ENCODE peak calls at places on chromosome 3, in ten cellular contexts. One of them, this sample, is unnamed.

GRCh38 chr3:171417813-171418212 is 42.4 kb downstream of the TNIK start:
- DNase-seq in upper lobe of right lung: no peak
- DNase-seq in AG10803: peak
- DNase-seq in cardiac fibroblast: peak
- DNase-seq in cardiac muscle cell: no peak
- DNase-seq in activated B cell treated with CpG ODN at 0.5 μM for 24 hours: no peak
- DNase-seq in GM06990: no peak
- DNase-seq in gastrocnemius medialis: no peak
- DNase-seq in mucosa of descending colon: peak
- DNase-seq in coronary artery: no peak
- DNase-seq in this sample: peak

GRCh38 chr3:127377801-127378442 is 90.1 kb upstream of the PRR20G start:
- DNase-seq in activated B cell treated with CpG ODN at 0.5 μM for 24 hours: no peak
- DNase-seq in AG10803: no peak
- DNase-seq in mucosa of descending colon: no peak
- DNase-seq in cardiac fibroblast: no peak
- DNase-seq in gastrocnemius medialis: no peak
- DNase-seq in coronary artery: peak
- DNase-seq in cardiac muscle cell: no peak
- DNase-seq in GM06990: no peak
- DNase-seq in upper lobe of right lung: peak
- DNase-seq in this sample: no peak

GRCh38 chr3:108662141-108662738 is 72.7 kb downstream of the DZIP3 start:
- DNase-seq in cardiac muscle cell: peak
- DNase-seq in cardiac fibroblast: peak
- DNase-seq in AG10803: peak
- DNase-seq in gastrocnemius medialis: no peak
- DNase-seq in GM06990: peak
- DNase-seq in coronary artery: no peak
- DNase-seq in mucosa of descending colon: peak
- DNase-seq in activated B cell treated with CpG ODN at 0.5 μM for 24 hours: no peak
- DNase-seq in upper lobe of right lung: no peak
- DNase-seq in this sample: peak

GRCh38 chr3:15051531-15051930 is 13.6 kb downstream of the MRPS25 start:
- DNase-seq in coronary artery: no peak
- DNase-seq in upper lobe of right lung: peak
- DNase-seq in activated B cell treated with CpG ODN at 0.5 μM for 24 hours: no peak
- DNase-seq in cardiac muscle cell: peak
- DNase-seq in cardiac fibroblast: peak
- DNase-seq in GM06990: peak
- DNase-seq in AG10803: peak
- DNase-seq in gastrocnemius medialis: no peak
- DNase-seq in mucosa of descending colon: peak
- DNase-seq in this sample: peak

GRCh38 chr3:134656211-134656800 is 5.5 kb upstream of the KY start:
- DNase-seq in activated B cell treated with CpG ODN at 0.5 μM for 24 hours: no peak
- DNase-seq in gastrocnemius medialis: no peak
- DNase-seq in cardiac fibroblast: no peak
- DNase-seq in coronary artery: peak
- DNase-seq in GM06990: no peak
- DNase-seq in AG10803: no peak
- DNase-seq in mucosa of descending colon: no peak
- DNase-seq in cardiac muscle cell: no peak
- DNase-seq in upper lobe of right lung: no peak
- DNase-seq in this sample: no peak

GRCh38 chr3:174791161-174791560 is 68.0 kb upstream of the NAALADL2 start:
- DNase-seq in coronary artery: no peak
- DNase-seq in upper lobe of right lung: no peak
- DNase-seq in gastrocnemius medialis: no peak
- DNase-seq in activated B cell treated with CpG ODN at 0.5 μM for 24 hours: no peak
- DNase-seq in cardiac fibroblast: no peak
- DNase-seq in GM06990: no peak
- DNase-seq in AG10803: no peak
- DNase-seq in cardiac muscle cell: no peak
- DNase-seq in mucosa of descending colon: no peak
- DNase-seq in this sample: no peak

GRCh38 chr3:142993958-142994442 is 7.4 kb upstream of the U2SURP start:
- DNase-seq in upper lobe of right lung: no peak
- DNase-seq in coronary artery: no peak
- DNase-seq in gastrocnemius medialis: no peak
- DNase-seq in cardiac fibroblast: peak
- DNase-seq in mucosa of descending colon: peak
- DNase-seq in activated B cell treated with CpG ODN at 0.5 μM for 24 hours: peak
- DNase-seq in cardiac muscle cell: peak
- DNase-seq in AG10803: peak
- DNase-seq in GM06990: no peak
- DNase-seq in this sample: peak

GRCh38 chr3:42846682-42847522 is 28.8 kb downstream of the CYP8B1 start:
- DNase-seq in coronary artery: peak
- DNase-seq in cardiac fibroblast: no peak
- DNase-seq in gastrocnemius medialis: no peak
- DNase-seq in cardiac muscle cell: no peak
- DNase-seq in GM06990: peak
- DNase-seq in upper lobe of right lung: no peak
- DNase-seq in activated B cell treated with CpG ODN at 0.5 μM for 24 hours: no peak
- DNase-seq in mucosa of descending colon: peak
- DNase-seq in AG10803: no peak
- DNase-seq in this sample: no peak

GRCh38 chr3:185824051-185824466 is 783 bp downstream of the IGF2BP2 start:
- DNase-seq in upper lobe of right lung: no peak
- DNase-seq in mucosa of descending colon: peak
- DNase-seq in GM06990: no peak
- DNase-seq in activated B cell treated with CpG ODN at 0.5 μM for 24 hours: peak
- DNase-seq in coronary artery: no peak
- DNase-seq in gastrocnemius medialis: no peak
- DNase-seq in cardiac fibroblast: peak
- DNase-seq in AG10803: peak
- DNase-seq in cardiac muscle cell: peak
- DNase-seq in this sample: no peak

GRCh38 chr3:185823280-185824044 is 1.4 kb downstream of the IGF2BP2 start:
- DNase-seq in mucosa of descending colon: peak
- DNase-seq in AG10803: peak
- DNase-seq in coronary artery: no peak
- DNase-seq in cardiac fibroblast: peak
- DNase-seq in cardiac muscle cell: peak
- DNase-seq in upper lobe of right lung: peak
- DNase-seq in gastrocnemius medialis: no peak
- DNase-seq in GM06990: no peak
- DNase-seq in activated B cell treated with CpG ODN at 0.5 μM for 24 hours: peak
- DNase-seq in this sample: no peak

GRCh38 chr3:185825639-185826481 is 1.0 kb upstream of the IGF2BP2 start:
- DNase-seq in gastrocnemius medialis: no peak
- DNase-seq in cardiac fibroblast: peak
- DNase-seq in AG10803: peak
- DNase-seq in cardiac muscle cell: peak
- DNase-seq in mucosa of descending colon: peak
- DNase-seq in upper lobe of right lung: peak
- DNase-seq in coronary artery: no peak
- DNase-seq in activated B cell treated with CpG ODN at 0.5 μM for 24 hours: peak
- DNase-seq in GM06990: peak
- DNase-seq in this sample: no peak

GRCh38 chr3:185825379-185825638 is 467 bp upstream of the IGF2BP2 start:
- DNase-seq in cardiac muscle cell: no peak
- DNase-seq in activated B cell treated with CpG ODN at 0.5 μM for 24 hours: no peak
- DNase-seq in coronary artery: no peak
- DNase-seq in mucosa of descending colon: no peak
- DNase-seq in upper lobe of right lung: no peak
- DNase-seq in GM06990: no peak
- DNase-seq in gastrocnemius medialis: no peak
- DNase-seq in AG10803: no peak
- DNase-seq in cardiac fibroblast: no peak
- DNase-seq in this sample: no peak

DNA sequence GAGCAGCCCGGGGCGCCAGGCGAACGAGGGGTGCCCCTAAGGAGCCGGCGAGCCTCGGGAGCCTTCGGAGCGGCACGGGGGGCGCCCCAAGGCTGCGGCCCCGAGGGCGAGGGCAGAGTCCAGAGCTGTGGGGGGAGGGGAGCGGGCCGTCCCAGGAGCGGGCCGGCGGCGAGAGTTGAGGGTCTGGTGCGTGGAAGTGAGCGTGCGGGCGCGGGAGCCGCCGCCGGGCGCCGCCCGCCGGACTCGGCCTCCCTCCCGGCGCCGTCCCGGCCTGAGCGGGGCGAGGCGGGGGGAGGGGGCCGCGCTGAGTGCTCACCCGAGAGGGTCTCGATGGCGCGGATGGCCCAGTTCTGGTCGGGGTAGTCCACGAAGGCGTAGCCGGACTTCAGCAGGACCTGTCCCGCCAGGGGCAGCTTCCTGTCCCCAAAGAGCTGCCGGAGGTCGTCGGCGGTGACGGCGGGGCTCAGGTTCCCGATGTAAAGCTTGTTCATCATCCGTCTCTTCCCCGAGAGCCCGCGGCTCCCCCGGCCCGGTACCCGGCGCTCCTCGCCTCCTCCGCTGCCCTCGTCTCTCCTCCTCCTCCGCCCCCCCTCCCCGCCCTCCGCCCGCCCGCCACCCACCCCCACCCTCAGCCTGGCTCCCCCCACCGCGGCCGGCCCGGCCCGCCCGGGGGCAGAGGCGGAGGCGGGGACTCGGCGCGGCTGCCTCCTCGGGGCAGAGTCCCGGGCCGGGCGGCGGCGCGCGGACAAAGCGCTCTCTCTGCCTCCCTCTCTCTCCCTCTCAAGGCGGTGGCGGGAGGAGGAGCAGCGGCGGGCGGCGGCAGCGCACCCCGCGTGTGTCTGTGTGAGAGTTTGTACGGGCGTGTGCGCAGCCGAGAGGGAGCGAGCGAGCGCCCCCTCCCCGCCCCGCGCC is at the start of gene IGF2BP2:
- DNase-seq in cardiac muscle cell: peak
- DNase-seq in coronary artery: no peak
- DNase-seq in cardiac fibroblast: peak
- DNase-seq in mucosa of descending colon: peak
- DNase-seq in gastrocnemius medialis: no peak
- DNase-seq in AG10803: peak
- DNase-seq in activated B cell treated with CpG ODN at 0.5 μM for 24 hours: peak
- DNase-seq in GM06990: peak
- DNase-seq in upper lobe of right lung: peak
- DNase-seq in this sample: peak
- TF ChIP-seq CTCF in cardiac muscle cell: no peak
- TF ChIP-seq CTCF in coronary artery: no peak
- TF ChIP-seq CTCF in cardiac fibroblast: peak
- TF ChIP-seq CTCF in mucosa of descending colon: no peak
- TF ChIP-seq CTCF in gastrocnemius medialis: no peak
- TF ChIP-seq CTCF in AG10803: no peak
- TF ChIP-seq CTCF in activated B cell treated with CpG ODN at 0.5 μM for 24 hours: no peak
- TF ChIP-seq CTCF in GM06990: no peak
- TF ChIP-seq CTCF in upper lobe of right lung: no peak
- TF ChIP-seq CTCF in this sample: peak

GRCh38 chr3:113521981-113522380 is 7.0 kb upstream of the SPICE1 start:
- DNase-seq in cardiac fibroblast: no peak
- DNase-seq in coronary artery: no peak
- DNase-seq in activated B cell treated with CpG ODN at 0.5 μM for 24 hours: no peak
- DNase-seq in cardiac muscle cell: no peak
- DNase-seq in gastrocnemius medialis: no peak
- DNase-seq in mucosa of descending colon: no peak
- DNase-seq in AG10803: no peak
- DNase-seq in upper lobe of right lung: no peak
- DNase-seq in GM06990: no peak
- DNase-seq in this sample: no peak

GRCh38 chr3:113514265-113514769 is 639 bp downstream of the SPICE1 start:
- DNase-seq in coronary artery: no peak
- DNase-seq in GM06990: no peak
- DNase-seq in upper lobe of right lung: no peak
- DNase-seq in gastrocnemius medialis: no peak
- DNase-seq in cardiac fibroblast: no peak
- DNase-seq in activated B cell treated with CpG ODN at 0.5 μM for 24 hours: no peak
- DNase-seq in AG10803: no peak
- DNase-seq in cardiac muscle cell: peak
- DNase-seq in mucosa of descending colon: no peak
- DNase-seq in this sample: peak

DNA sequence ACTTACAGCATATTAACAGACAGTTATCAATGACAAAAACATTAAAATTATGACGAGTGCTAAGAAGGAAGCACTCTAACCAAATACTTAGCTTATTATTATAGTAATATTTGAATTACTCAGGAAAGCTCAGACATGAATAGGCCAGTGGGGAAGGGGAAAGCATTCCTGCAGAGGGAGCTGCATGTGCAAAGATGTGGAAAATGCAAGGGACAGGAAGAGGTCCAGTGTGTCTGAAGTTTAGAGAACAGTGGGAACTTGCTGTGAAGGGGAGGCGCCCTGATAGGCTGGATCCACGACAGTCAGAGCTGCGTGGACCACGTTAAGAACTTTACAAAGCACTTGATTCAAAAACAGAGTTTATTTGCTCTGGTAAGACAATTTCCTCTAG is 1.2 kb upstream of the SPICE1 start:
- DNase-seq in GM06990: no peak
- DNase-seq in gastrocnemius medialis: no peak
- DNase-seq in cardiac fibroblast: no peak
- DNase-seq in activated B cell treated with CpG ODN at 0.5 μM for 24 hours: no peak
- DNase-seq in cardiac muscle cell: no peak
- DNase-seq in mucosa of descending colon: peak
- DNase-seq in upper lobe of right lung: no peak
- DNase-seq in coronary artery: no peak
- DNase-seq in AG10803: no peak
- DNase-seq in this sample: no peak
- TF ChIP-seq CTCF in GM06990: no peak
- TF ChIP-seq CTCF in gastrocnemius medialis: no peak
- TF ChIP-seq CTCF in cardiac fibroblast: no peak
- TF ChIP-seq CTCF in activated B cell treated with CpG ODN at 0.5 μM for 24 hours: no peak
- TF ChIP-seq CTCF in cardiac muscle cell: no peak
- TF ChIP-seq CTCF in mucosa of descending colon: no peak
- TF ChIP-seq CTCF in upper lobe of right lung: no peak
- TF ChIP-seq CTCF in coronary artery: no peak
- TF ChIP-seq CTCF in AG10803: peak
- TF ChIP-seq CTCF in this sample: no peak

GRCh38 chr3:71987828-71988227 is 202.9 kb upstream of the PROK2 start:
- DNase-seq in mucosa of descending colon: no peak
- DNase-seq in upper lobe of right lung: no peak
- DNase-seq in activated B cell treated with CpG ODN at 0.5 μM for 24 hours: no peak
- DNase-seq in cardiac fibroblast: no peak
- DNase-seq in gastrocnemius medialis: no peak
- DNase-seq in GM06990: no peak
- DNase-seq in coronary artery: no peak
- DNase-seq in cardiac muscle cell: no peak
- DNase-seq in AG10803: peak
- DNase-seq in this sample: peak

GRCh38 chr3:71989165-71989564 is 204.2 kb upstream of the PROK2 start:
- DNase-seq in AG10803: peak
- DNase-seq in mucosa of descending colon: no peak
- DNase-seq in activated B cell treated with CpG ODN at 0.5 μM for 24 hours: no peak
- DNase-seq in upper lobe of right lung: no peak
- DNase-seq in cardiac fibroblast: peak
- DNase-seq in gastrocnemius medialis: no peak
- DNase-seq in cardiac muscle cell: no peak
- DNase-seq in GM06990: no peak
- DNase-seq in coronary artery: no peak
- DNase-seq in this sample: peak

GRCh38 chr3:71990545-71990944 is 205.6 kb upstream of the PROK2 start:
- DNase-seq in cardiac muscle cell: no peak
- DNase-seq in coronary artery: no peak
- DNase-seq in AG10803: no peak
- DNase-seq in cardiac fibroblast: no peak
- DNase-seq in mucosa of descending colon: no peak
- DNase-seq in gastrocnemius medialis: no peak
- DNase-seq in activated B cell treated with CpG ODN at 0.5 μM for 24 hours: no peak
- DNase-seq in upper lobe of right lung: no peak
- DNase-seq in GM06990: no peak
- DNase-seq in this sample: no peak

GRCh38 chr3:71984843-71985594 is 200.1 kb upstream of the PROK2 start:
- DNase-seq in cardiac muscle cell: no peak
- DNase-seq in AG10803: no peak
- DNase-seq in upper lobe of right lung: no peak
- DNase-seq in mucosa of descending colon: no peak
- DNase-seq in cardiac fibroblast: no peak
- DNase-seq in GM06990: peak
- DNase-seq in activated B cell treated with CpG ODN at 0.5 μM for 24 hours: no peak
- DNase-seq in gastrocnemius medialis: no peak
- DNase-seq in coronary artery: no peak
- DNase-seq in this sample: no peak

GRCh38 chr3:71987089-71987735 is 202.3 kb upstream of the PROK2 start:
- DNase-seq in cardiac muscle cell: no peak
- DNase-seq in cardiac fibroblast: peak
- DNase-seq in coronary artery: no peak
- DNase-seq in AG10803: no peak
- DNase-seq in GM06990: no peak
- DNase-seq in mucosa of descending colon: peak
- DNase-seq in gastrocnemius medialis: no peak
- DNase-seq in activated B cell treated with CpG ODN at 0.5 μM for 24 hours: no peak
- DNase-seq in upper lobe of right lung: no peak
- DNase-seq in this sample: peak
- TF ChIP-seq CTCF in cardiac muscle cell: peak
- TF ChIP-seq CTCF in cardiac fibroblast: peak
- TF ChIP-seq CTCF in coronary artery: no peak
- TF ChIP-seq CTCF in AG10803: peak
- TF ChIP-seq CTCF in GM06990: no peak
- TF ChIP-seq CTCF in mucosa of descending colon: no peak
- TF ChIP-seq CTCF in gastrocnemius medialis: no peak
- TF ChIP-seq CTCF in activated B cell treated with CpG ODN at 0.5 μM for 24 hours: no peak
- TF ChIP-seq CTCF in upper lobe of right lung: peak
- TF ChIP-seq CTCF in this sample: peak

DNA sequence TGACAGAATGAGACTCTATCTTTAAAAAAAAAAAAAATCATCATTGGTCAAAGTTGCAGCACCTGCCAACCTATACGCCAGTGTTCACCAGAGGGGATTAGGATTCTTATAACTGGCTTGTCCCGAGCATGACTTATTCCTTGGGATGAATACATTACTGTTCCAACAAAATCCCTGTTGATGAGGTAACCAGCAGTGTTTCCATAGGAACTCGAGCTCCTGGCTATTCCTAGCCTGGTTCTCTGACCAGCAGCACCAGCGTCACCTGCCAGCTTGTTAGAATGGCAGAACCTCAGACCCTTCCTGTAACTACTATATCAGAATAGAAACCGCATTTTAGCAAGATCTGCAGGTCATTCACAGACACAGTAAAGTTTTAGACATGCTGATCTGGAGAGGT is 364.4 kb downstream of the PTPRG start:
- DNase-seq in coronary artery: no peak
- DNase-seq in mucosa of descending colon: no peak
- DNase-seq in activated B cell treated with CpG ODN at 0.5 μM for 24 hours: no peak
- DNase-seq in cardiac fibroblast: no peak
- DNase-seq in GM06990: no peak
- DNase-seq in gastrocnemius medialis: no peak
- DNase-seq in AG10803: no peak
- DNase-seq in cardiac muscle cell: no peak
- DNase-seq in upper lobe of right lung: no peak
- DNase-seq in this sample: no peak
- TF ChIP-seq CTCF in coronary artery: no peak
- TF ChIP-seq CTCF in mucosa of descending colon: no peak
- TF ChIP-seq CTCF in activated B cell treated with CpG ODN at 0.5 μM for 24 hours: no peak
- TF ChIP-seq CTCF in cardiac fibroblast: no peak
- TF ChIP-seq CTCF in GM06990: no peak
- TF ChIP-seq CTCF in gastrocnemius medialis: no peak
- TF ChIP-seq CTCF in AG10803: no peak
- TF ChIP-seq CTCF in cardiac muscle cell: no peak
- TF ChIP-seq CTCF in upper lobe of right lung: no peak
- TF ChIP-seq CTCF in this sample: no peak